ENCODE peak calls at places on chromosomes 13 and 19, in four cellular contexts. N is mesendoderm, G is osteoblast, B is AG04450. D is an unnamed sample.

GRCh38 chr13:46197299-46197975 is 14.3 kb upstream of the LRRC63 start:
- DNase-seq in B (no peak), G (no peak), N (no peak), D (no peak)

GRCh38 chr13:50129065-50129922 is 114.0 kb downstream of the KCNRG start:
- DNase-seq in N (peak), B (no peak), G (peak), D (no peak)

GRCh38 chr13:67829641-67830040 is 599.5 kb upstream of the PCDH9 start:
- DNase-seq in N (peak), B (no peak), G (no peak), D (peak)

GRCh38 chr19:27844261-27844660 is 1368.7 kb downstream of the UQCRFS1 start:
- DNase-seq in G (no peak), N (no peak), B (no peak), D (no peak)

GRCh38 chr13:30866692-30867669 is 39.1 kb upstream of the MEDAG start:
- DNase-seq in N (no peak), G (no peak), B (no peak), D (peak)

GRCh38 chr19:46407891-46408426 is 5.4 kb downstream of the CCDC8 start:
- DNase-seq in B (no peak), N (no peak), G (peak), D (peak)

GRCh38 chr19:16096281-16096855 is 15.3 kb upstream of the RAB8A start:
- DNase-seq in G (no peak), N (no peak), B (no peak), D (no peak)

GRCh38 chr19:14070268-14071050 is 2.1 kb upstream of the MISP3 start:
- DNase-seq in N (no peak), B (no peak), G (no peak), D (no peak)

GRCh38 chr19:20079487-20079886 is 1.7 kb downstream of the ZNF90 start:
- DNase-seq in G (no peak), N (no peak), B (no peak), D (no peak)

GRCh38 chr13:74217816-74218215 is 83.6 kb upstream of the KLF12 start:
- DNase-seq in N (no peak), B (peak), G (no peak), D (no peak)

GRCh38 chr19:18174983-18175382 is 1.4 kb downstream of the IFI30 start:
- DNase-seq in N (no peak), G (peak), B (no peak), D (no peak)

GRCh38 chr19:10858204-10858828 is 10.1 kb downstream of the C19orf38 start:
- DNase-seq in G (peak), N (peak), B (no peak), D (peak)

GRCh38 chr13:81770868-81771505 is 1430.1 kb upstream of the SPRY2 start:
- DNase-seq in N (peak), B (no peak), G (no peak), D (peak)

GRCh38 chr19:55459950-55460657 is 1.3 kb downstream of the ISOC2 start:
- DNase-seq in G (no peak), N (no peak), B (no peak), D (no peak)

GRCh38 chr19:18763674-18764590 is 27.2 kb downstream of the COMP start:
- DNase-seq in B (no peak), N (no peak), G (peak), D (no peak)

GRCh38 chr13:37383066-37383465 is 215.5 kb downstream of the POSTN start:
- DNase-seq in N (no peak), G (no peak), B (no peak), D (no peak)

GRCh38 chr19:46821512-46822359 is 28.9 kb downstream of the AP2S1 start:
- DNase-seq in N (no peak), B (no peak), G (peak), D (peak)

DNA sequence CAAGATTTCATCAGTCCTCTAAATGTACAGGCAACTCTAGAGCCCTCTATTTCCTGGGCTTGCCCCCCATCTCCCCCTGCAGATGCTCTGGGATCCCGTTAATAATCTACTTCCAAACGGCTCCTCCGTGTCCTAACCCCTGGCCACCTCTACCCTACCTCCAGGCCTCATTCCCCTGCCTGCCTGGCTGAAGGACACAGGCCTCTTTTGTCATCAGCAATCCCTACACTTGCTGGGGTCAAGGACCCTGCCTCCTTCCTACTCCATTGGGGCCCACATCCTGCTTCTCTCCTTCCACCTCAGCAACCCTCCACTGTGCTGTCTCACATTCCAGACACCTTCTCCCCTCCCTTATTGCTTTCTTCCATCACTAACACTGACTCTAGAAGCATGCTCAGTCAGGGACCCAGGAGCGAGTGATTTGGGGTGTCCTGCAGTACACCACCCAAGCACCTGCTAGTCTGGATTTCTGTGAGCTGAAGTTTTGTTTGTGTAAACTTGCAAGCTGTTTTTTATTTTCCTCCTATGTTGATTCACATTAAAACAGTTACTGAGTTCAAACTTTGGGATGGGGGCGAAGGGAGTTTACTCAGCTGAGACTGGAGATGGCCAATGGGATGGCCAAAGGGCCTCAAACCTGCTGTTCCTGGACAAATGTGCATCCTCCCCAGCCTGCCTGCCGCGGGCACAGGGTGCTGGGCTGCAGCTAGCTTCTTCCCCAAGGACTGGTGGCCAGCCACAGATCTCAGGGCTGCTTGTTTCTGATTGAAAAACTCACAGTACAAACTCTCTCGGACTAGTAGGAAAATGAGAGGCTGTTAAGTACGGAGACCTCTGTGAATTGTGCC is 314.7 kb downstream of the FOXO1 start:
- DNase-seq in N (no peak), G (no peak), B (no peak), D (no peak)
- H3K27ac ChIP-seq in N (no peak), G (no peak), B (no peak), D (no peak)

DNA sequence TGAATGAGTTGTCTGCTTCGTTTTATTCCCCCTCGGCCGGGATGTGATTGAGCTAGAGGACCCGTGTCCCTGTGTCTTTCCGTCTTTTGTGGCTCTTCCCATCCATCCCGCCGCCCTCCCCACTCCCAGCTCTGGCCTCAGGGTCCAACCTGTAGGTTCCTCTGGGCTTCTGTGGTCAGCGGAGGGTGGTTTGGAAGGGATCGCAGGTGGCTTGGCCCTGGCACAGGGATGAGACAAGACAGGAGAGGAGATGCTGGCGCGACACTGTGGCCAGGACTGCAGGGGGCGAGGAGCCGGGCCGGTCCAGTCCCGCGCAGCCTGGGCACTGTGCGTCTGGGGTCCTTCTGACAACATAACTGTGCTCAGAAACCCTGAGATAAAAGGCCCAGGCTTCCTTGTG is 2.0 kb downstream of the EVI5L start:
- DNase-seq in B (no peak), N (no peak), G (no peak), D (no peak)
- H3K4me3 ChIP-seq in B (no peak), N (no peak), G (peak), D (no peak)

GRCh38 chr13:113430378-113431110 is 22.7 kb downstream of the ADPRHL1 start:
- DNase-seq in N (no peak), B (no peak), G (peak), D (no peak)
- H3K27ac ChIP-seq in N (no peak), B (no peak), G (no peak), D (no peak)

DNA sequence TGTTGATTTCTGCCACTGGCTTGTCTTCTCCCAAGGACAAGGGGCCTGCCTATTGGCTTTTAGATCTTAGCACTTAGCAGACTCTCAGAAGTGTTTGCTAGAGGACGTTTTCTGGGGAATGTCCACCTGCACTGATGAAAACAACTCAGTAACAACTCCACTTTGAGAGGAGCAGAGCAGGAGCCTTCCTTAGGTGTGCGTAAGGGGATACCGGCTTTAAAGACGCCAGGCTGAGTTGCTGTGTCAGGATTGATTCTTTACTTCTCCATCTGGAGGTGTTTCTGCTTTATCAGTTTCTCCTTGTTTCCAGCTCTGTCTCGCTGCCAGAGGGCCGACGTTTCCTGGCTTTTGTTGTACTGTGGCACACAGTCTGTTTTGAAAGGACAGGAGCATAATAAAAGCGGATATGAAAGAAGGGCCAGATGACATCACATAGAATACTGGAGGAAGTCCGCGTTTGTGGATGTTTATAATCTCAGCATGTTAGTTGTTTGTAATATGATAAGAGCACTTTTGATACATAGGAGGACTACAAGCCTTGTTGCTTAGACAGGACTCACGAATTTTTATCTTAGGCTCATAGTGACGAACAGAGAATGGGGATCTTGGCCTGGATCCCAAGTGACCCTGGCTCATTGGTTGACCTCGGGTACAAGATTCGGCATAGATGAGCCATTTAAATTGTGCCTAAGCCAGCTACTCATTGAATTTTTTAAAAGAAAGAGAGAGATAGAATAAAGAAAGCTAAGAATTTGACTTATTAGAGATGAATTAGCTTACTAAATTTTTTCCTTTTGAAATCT is 34.6 kb downstream of the COL4A2 start:
- DNase-seq in N (no peak), G (no peak), B (no peak), D (no peak)
- H3K4me3 ChIP-seq in N (no peak), G (no peak), B (no peak), D (no peak)

GRCh38 chr13:110869805-110870706 is 44.8 kb downstream of the ANKRD10 start:
- DNase-seq in B (peak), G (peak), N (peak), D (peak)

GRCh38 chr13:110867380-110867779 is 47.5 kb downstream of the ANKRD10 start:
- DNase-seq in N (no peak), G (no peak), B (no peak), D (peak)

GRCh38 chr13:110868631-110869165 is 46.2 kb downstream of the ANKRD10 start:
- DNase-seq in G (no peak), N (no peak), B (no peak), D (peak)

GRCh38 chr13:110866491-110867170 is 48.2 kb downstream of the ANKRD10 start:
- DNase-seq in N (no peak), B (no peak), G (no peak), D (no peak)

GRCh38 chr13:110869231-110869804 is 45.6 kb downstream of the ANKRD10 start:
- DNase-seq in G (no peak), N (no peak), B (no peak), D (peak)
- H3K27ac ChIP-seq in G (peak), N (no peak), B (peak), D (peak)

GRCh38 chr13:34900288-34900739 is 41.8 kb upstream of the NBEA start:
- DNase-seq in B (no peak), N (peak), G (no peak), D (peak)
- H3K4me3 ChIP-seq in B (no peak), N (no peak), G (no peak), D (no peak)

D was measured in endodermal cell.